ENCODE peak calls at places on chromosomes 3 and 15, in six cellular contexts. E is fibroblast of lung, J is transverse colon, G is stomach, X is endothelial cell of umbilical vein, Z is lower lobe of right lung. I is an unnamed sample.

GRCh38 chr3:183438749-183439148 is 10.3 kb upstream of the MCF2L2 start:
- DNase-seq in G (peak; percentile 85), Z (no peak), E (no peak), X (no peak), J (peak; percentile 42), I (no peak)

GRCh38 chr3:170867552-170867951 is 2.4 kb downstream of the RPL22L1 start:
- DNase-seq in J (no peak), X (no peak), Z (no peak), G (no peak), E (no peak), I (no peak)

GRCh38 chr3:141410861-141411771 is 42.8 kb downstream of the ZBTB38 start:
- DNase-seq in J (peak; percentile 41), G (no peak), Z (no peak), E (peak; percentile 55), X (peak; percentile 79), I (no peak)

GRCh38 chr3:73734376-73734775 is 109.6 kb upstream of the PDZRN3 start:
- DNase-seq in Z (no peak), J (no peak), G (no peak), E (peak; percentile 29), X (no peak), I (no peak)

GRCh38 chr3:150412599-150413069 is 4.5 kb downstream of the TSC22D2 start:
- DNase-seq in Z (no peak), E (peak; percentile 89), J (no peak), X (peak; percentile 72), G (no peak), I (peak; percentile 81)

GRCh38 chr3:128720891-128721290 is 5.1 kb upstream of the RAB7A start:
- DNase-seq in Z (no peak), X (no peak), G (no peak), J (no peak), E (no peak), I (no peak)

GRCh38 chr15:75669191-75669878 is 21.6 kb downstream of the SNX33 start:
- DNase-seq in Z (no peak), J (no peak), E (peak; percentile 57), G (peak; percentile 45), X (no peak), I (no peak)

GRCh38 chr3:129690406-129690805 is 83.9 kb upstream of the PLXND1 start:
- DNase-seq in Z (no peak), G (no peak), E (peak; percentile 60), X (peak; percentile 81), J (no peak), I (peak; percentile 48)

GRCh38 chr3:49327485-49327884 is 12.4 kb downstream of the USP4 start:
- DNase-seq in J (no peak), G (no peak), E (no peak), Z (no peak), X (peak; percentile 7), I (no peak)

GRCh38 chr15:52503788-52504496 is 24.7 kb downstream of the MYO5A start:
- DNase-seq in J (no peak), Z (no peak), X (no peak), G (no peak), E (peak; percentile 84), I (no peak)

GRCh38 chr15:60320365-60320764 is 77.4 kb downstream of the ANXA2 start:
- DNase-seq in Z (no peak), E (no peak), G (no peak), J (no peak), X (no peak), I (no peak)

GRCh38 chr3:127774647-127775046 is 47.7 kb downstream of the MGLL start:
- DNase-seq in G (no peak), Z (no peak), J (no peak), E (no peak), X (no peak), I (no peak)

GRCh38 chr3:183455064-183455463 is 26.6 kb upstream of the MCF2L2 start:
- DNase-seq in E (peak; percentile 78), Z (no peak), X (peak; percentile 83), G (no peak), J (no peak), I (peak; percentile 22)

GRCh38 chr3:166444756-166445155 is 607.5 kb upstream of the BCHE start:
- DNase-seq in Z (no peak), X (no peak), G (no peak), E (peak; percentile 8), J (no peak), I (no peak)

GRCh38 chr15:33201376-33202189 is 7.1 kb upstream of the FMN1 start:
- DNase-seq in Z (peak; percentile 57), J (peak; percentile 66), G (peak; percentile 71), E (peak; percentile 64), X (peak; percentile 21), I (peak; percentile 6)

GRCh38 chr3:128803307-128803706 is 76.1 kb upstream of the ACAD9 start:
- DNase-seq in X (no peak), E (no peak), Z (no peak), G (no peak), J (no peak), I (no peak)

GRCh38 chr3:197454014-197454413 is 101.8 kb downstream of the BDH1 start:
- DNase-seq in E (no peak), Z (no peak), G (no peak), X (no peak), J (peak; percentile 28), I (peak; percentile 18)

GRCh38 chr3:134453631-134454030 is 32.2 kb downstream of the ANAPC13 start:
- DNase-seq in J (no peak), E (no peak), Z (no peak), G (no peak), X (peak; percentile 32), I (peak; percentile 20)

GRCh38 chr3:150097588-150097890 is 126.8 kb upstream of the PFN2 start:
- DNase-seq in X (no peak), E (peak; percentile 84), J (no peak), Z (no peak), G (no peak), I (no peak)

GRCh38 chr3:13049400-13049799 is 23.8 kb downstream of the IQSEC1 start:
- DNase-seq in G (no peak), X (no peak), Z (no peak), E (no peak), J (no peak), I (no peak)

GRCh38 chr3:143928541-143929255 is 42.9 kb upstream of the DIPK2A start:
- DNase-seq in E (no peak), Z (no peak), X (no peak), G (no peak), J (no peak), I (no peak)

GRCh38 chr15:70507772-70508351 is 255.5 kb downstream of the UACA start:
- DNase-seq in E (peak; percentile 76), G (peak; percentile 44), X (peak; percentile 49), J (no peak), Z (peak; percentile 73), I (no peak)

GRCh38 chr3:16460273-16460672 is 53.2 kb downstream of the RFTN1 start:
- DNase-seq in Z (no peak), G (no peak), X (no peak), E (no peak), J (no peak), I (no peak)
- H3K27ac ChIP-seq in Z (peak overlapping the region; percentile 54), G (no peak overlapping the region), X (no peak overlapping the region), E (no peak overlapping the region), J (no peak overlapping the region), I (no peak overlapping the region)

DNA sequence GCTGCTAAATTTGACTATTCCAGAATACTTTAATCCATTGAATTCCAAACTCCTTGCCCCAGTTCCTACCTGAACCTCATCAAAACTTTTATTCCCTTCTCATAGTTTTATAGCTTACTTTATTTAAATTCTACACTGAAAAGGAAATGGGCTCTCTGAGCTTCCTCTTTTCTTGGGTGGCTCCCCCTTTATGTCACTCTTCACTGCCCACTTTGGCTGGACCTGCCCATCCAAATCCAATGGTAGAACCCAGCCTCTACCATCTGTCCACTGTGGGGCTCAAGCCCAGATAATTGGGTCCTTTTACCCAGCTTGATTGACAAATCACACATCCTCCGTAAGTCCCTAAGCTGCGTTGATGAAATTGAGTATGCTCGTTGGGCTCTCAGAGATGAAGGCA is 216.5 kb downstream of the BBX start:
- DNase-seq in E (no peak), G (no peak), J (no peak), X (no peak), Z (no peak), I (no peak)
- H3K4me3 ChIP-seq in E (no peak overlapping the region), G (no peak overlapping the region), J (no peak overlapping the region), X (no peak overlapping the region), Z (no peak overlapping the region), I (no peak overlapping the region)

GRCh38 chr15:24678485-24678884 is 2.9 kb downstream of the NPAP1 start:
- DNase-seq in X (no peak), Z (no peak), E (no peak), G (no peak), J (no peak), I (no peak)

GRCh38 chr15:24675332-24676144 is at the start of gene NPAP1:
- DNase-seq in E (no peak), Z (no peak), X (no peak), G (no peak), J (no peak), I (no peak)

GRCh38 chr15:24676431-24676830 is 856 bp downstream of the NPAP1 start:
- DNase-seq in J (no peak), G (no peak), E (no peak), X (no peak), Z (no peak), I (no peak)
- TF ChIP-seq CTCF in J (no peak), G (no peak), E (no peak), X (no peak), Z (no peak), I (no peak)

GRCh38 chr15:101242999-101243336 is 8.9 kb downstream of the CHSY1 start:
- DNase-seq in J (no peak), E (peak; percentile 64), X (peak; percentile 51), Z (no peak), G (no peak), I (no peak)
- H3K27ac ChIP-seq in J (peak overlapping the region; percentile 46), E (peak overlapping the region; percentile 18), X (no peak overlapping the region), Z (peak overlapping the region; percentile 42), G (peak overlapping the region; percentile 79), I (no peak overlapping the region)

GRCh38 chr3:130748520-130748919 is 1.9 kb upstream of the PIK3R4 start:
- DNase-seq in G (no peak), X (no peak), J (no peak), Z (no peak), E (no peak), I (peak; percentile 8)

GRCh38 chr3:130739848-130740247 is 6.8 kb downstream of the PIK3R4 start:
- DNase-seq in X (no peak), Z (no peak), E (no peak), J (no peak), G (no peak), I (no peak)

GRCh38 chr3:130746296-130747039 is at the start of gene PIK3R4:
- DNase-seq in Z (peak; percentile 93), G (peak; percentile 94), E (peak; percentile 96), J (peak; percentile 96), X (peak; percentile 98), I (peak; percentile 98)

GRCh38 chr3:130741946-130742610 is 4.6 kb downstream of the PIK3R4 start:
- DNase-seq in X (no peak), E (no peak), G (no peak), J (no peak), Z (no peak), I (no peak)

GRCh38 chr3:130743354-130743753 is 3.3 kb downstream of the PIK3R4 start:
- DNase-seq in G (no peak), X (no peak), Z (no peak), J (no peak), E (no peak), I (no peak)
- H3K4me3 ChIP-seq in G (no peak overlapping the region), X (no peak overlapping the region), Z (no peak overlapping the region), J (no peak overlapping the region), E (no peak overlapping the region), I (no peak overlapping the region)

I was measured in cardiac muscle cell.